ENCODE peak calls at places on chromosome 1, in seven cellular contexts. H, C, F, B, M, S and J are unnamed samples.

GRCh38 chr1:224684920-224685547 is 68.9 kb downstream of the CNIH3 start:
- DNase-seq in H (no peak), C (no peak), F (no peak), B (no peak), M (no peak), S (no peak), J (no peak)

GRCh38 chr1:7630378-7630777 is 140.7 kb upstream of the VAMP3 start:
- DNase-seq in H (no peak), C (no peak), F (no peak), B (no peak), M (no peak), S (no peak), J (no peak)

GRCh38 chr1:92989936-92990582 is 28.8 kb upstream of the DIPK1A start:
- DNase-seq in H (no peak), C (no peak), F (no peak), B (no peak), M (no peak), S (no peak), J (no peak)

GRCh38 chr1:188514917-188515316 is 1686.2 kb downstream of the PLA2G4A start:
- DNase-seq in H (no peak), C (no peak), F (no peak), B (no peak), M (no peak), S (no peak), J (no peak)

GRCh38 chr1:185701650-185702049 is 32.5 kb upstream of the HMCN1 start:
- DNase-seq in H (no peak), C (no peak), F (no peak), B (no peak), M (no peak), S (no peak), J (no peak)

GRCh38 chr1:17279001-17279830 is 28.8 kb upstream of the PADI4 start:
- DNase-seq in H (no peak), C (no peak), F (no peak), B (no peak), M (no peak), S (no peak), J (no peak)

GRCh38 chr1:20723537-20724363 is 5.9 kb upstream of the KIF17 start:
- DNase-seq in H (no peak), C (no peak), F (no peak), B (no peak), M (no peak), S (no peak), J (no peak)

GRCh38 chr1:229556551-229556950 is 2.0 kb downstream of the ABCB10 start:
- DNase-seq in H (no peak), C (no peak), F (no peak), B (no peak), M (no peak), S (no peak), J (no peak)

GRCh38 chr1:17002524-17002902 is 9.2 kb downstream of the ATP13A2 start:
- DNase-seq in H (no peak), C (no peak), F (no peak), B (no peak), M (no peak), S (no peak), J (no peak)

GRCh38 chr1:19636065-19636464 is 8.0 kb upstream of the NBL1 start:
- DNase-seq in H (no peak), C (no peak), F (no peak), B (no peak), M (no peak), S (no peak), J (no peak)

GRCh38 chr1:77170687-77171086 is 48.5 kb downstream of the PIGK start:
- DNase-seq in H (no peak), C (peak; percentile 26), F (no peak), B (no peak), M (no peak), S (no peak), J (no peak)

GRCh38 chr1:241366196-241366595 is 9.2 kb upstream of the RGS7 start:
- DNase-seq in H (no peak), C (no peak), F (no peak), B (no peak), M (no peak), S (no peak), J (no peak)

GRCh38 chr1:92538048-92538412 is 51.3 kb upstream of the GFI1 start:
- DNase-seq in H (no peak), C (no peak), F (no peak), B (no peak), M (no peak), S (no peak), J (no peak)

GRCh38 chr1:225437710-225438437 is 10.0 kb upstream of the LBR start:
- DNase-seq in H (no peak), C (peak; percentile 31), F (no peak), B (no peak), M (no peak), S (no peak), J (no peak)